ENCODE peak calls at places on chromosomes 4 and X, in seven cellular contexts. P is IMR-90, R is mesendoderm, F is mesenchymal stem cell, M is H1, J is neuronal stem cell, C is trophoblast cell. H is an unnamed sample.

GRCh38 chrX:73841337-73841736 is 278.3 kb downstream of the CHIC1 start:
- DNase-seq in C (no peak), P (no peak), R (no peak), F (no peak), J (no peak), M (no peak), H (no peak)

GRCh38 chrX:3638280-3638873 is 75.1 kb downstream of the PRKX start:
- DNase-seq in P (peak; percentile 48), M (no peak), F (peak; percentile 40), C (peak; percentile 64), R (peak; percentile 29), J (peak; percentile 23), H (no peak)

GRCh38 chr4:164251257-164251656 is 502.7 kb upstream of the SMIM31 start:
- DNase-seq in C (no peak), P (no peak), J (no peak), F (no peak), M (no peak), R (no peak), H (no peak)

GRCh38 chr4:7034262-7035081 is 8.7 kb upstream of the TADA2B start:
- DNase-seq in P (peak; percentile 67), F (peak; percentile 76), C (peak; percentile 78), J (no peak), R (peak; percentile 37), M (no peak), H (no peak)

GRCh38 chr4:98659106-98659592 is 738 bp upstream of the TSPAN5 start:
- DNase-seq in F (peak; percentile 66), P (peak; percentile 57), M (no peak), J (no peak), R (peak; percentile 76), C (peak; percentile 7), H (peak; percentile 49)

GRCh38 chrX:83845397-83845796 is 15.5 kb upstream of the CYLC1 start:
- DNase-seq in M (no peak), C (peak; percentile 58), P (peak; percentile 22), J (peak; percentile 12), R (peak; percentile 55), F (peak; percentile 7), H (no peak)

GRCh38 chr4:41744572-41745291 is 3.8 kb downstream of the PHOX2B start:
- DNase-seq in F (no peak), M (no peak), J (peak; percentile 14), P (no peak), C (no peak), R (no peak), H (peak; percentile 35)

GRCh38 chr4:128639586-128640270 is 169.8 kb upstream of the JADE1 start:
- DNase-seq in J (no peak), M (no peak), R (peak; percentile 34), C (peak; percentile 29), P (no peak), F (peak; percentile 13), H (no peak)

GRCh38 chr4:120066182-120066524 is 495 bp downstream of the MAD2L1 start:
- DNase-seq in J (no peak), M (no peak), R (peak; percentile 87), C (no peak), F (no peak), P (no peak), H (no peak)

GRCh38 chrX:102958794-102959193 is 21.7 kb downstream of the RAB40AL start:
- DNase-seq in F (no peak), M (no peak), R (no peak), C (peak; percentile 21), J (no peak), P (no peak), H (no peak)

GRCh38 chr4:48756689-48757220 is 23.3 kb downstream of the FRYL start:
- DNase-seq in M (no peak), P (peak; percentile 53), C (no peak), F (no peak), J (no peak), R (no peak), H (no peak)

GRCh38 chrX:71998836-71999509 is 88.3 kb downstream of the NHSL2 start:
- DNase-seq in C (peak; percentile 70), M (no peak), J (no peak), R (peak; percentile 57), P (no peak), F (peak; percentile 37), H (peak; percentile 21)

GRCh38 chrX:153735274-153735673 is 10.6 kb downstream of the ABCD1 start:
- DNase-seq in C (no peak), F (no peak), P (no peak), R (peak; percentile 81), J (no peak), M (no peak), H (no peak)

GRCh38 chrX:48702716-48703115 is 6.2 kb downstream of the SUV39H1 start:
- DNase-seq in M (no peak), P (no peak), C (peak; percentile 84), J (no peak), R (no peak), F (no peak), H (no peak)

GRCh38 chr4:13704020-13704419 is 76.5 kb upstream of the BOD1L1 start:
- DNase-seq in J (no peak), M (no peak), C (no peak), F (no peak), R (no peak), P (no peak), H (no peak)

GRCh38 chr4:141158219-141158618 is 24.9 kb upstream of the RNF150 start:
- DNase-seq in J (peak; percentile 11), R (peak; percentile 55), P (peak; percentile 55), F (peak; percentile 53), C (peak; percentile 68), M (no peak), H (no peak)

GRCh38 chr4:105088110-105088879 is 58.4 kb upstream of the TET2 start:
- DNase-seq in J (no peak), P (peak; percentile 98), M (peak; percentile 43), F (peak; percentile 93), R (peak; percentile 82), C (peak; percentile 95), H (peak; percentile 48)

GRCh38 chr4:35465096-35465495 is 779.2 kb downstream of the ARAP2 start:
- DNase-seq in R (no peak), J (no peak), M (no peak), C (no peak), P (no peak), F (no peak), H (no peak)

GRCh38 chrX:129230850-129231512 is 292.3 kb downstream of the SMARCA1 start:
- DNase-seq in P (no peak), C (no peak), M (no peak), F (no peak), R (no peak), J (no peak), H (no peak)
- H2BK5ac ChIP-seq in P (no peak overlapping the region), C (no peak overlapping the region), M (no peak overlapping the region), F (no peak overlapping the region), R (no peak overlapping the region), J (no peak overlapping the region), H (no peak overlapping the region)

DNA sequence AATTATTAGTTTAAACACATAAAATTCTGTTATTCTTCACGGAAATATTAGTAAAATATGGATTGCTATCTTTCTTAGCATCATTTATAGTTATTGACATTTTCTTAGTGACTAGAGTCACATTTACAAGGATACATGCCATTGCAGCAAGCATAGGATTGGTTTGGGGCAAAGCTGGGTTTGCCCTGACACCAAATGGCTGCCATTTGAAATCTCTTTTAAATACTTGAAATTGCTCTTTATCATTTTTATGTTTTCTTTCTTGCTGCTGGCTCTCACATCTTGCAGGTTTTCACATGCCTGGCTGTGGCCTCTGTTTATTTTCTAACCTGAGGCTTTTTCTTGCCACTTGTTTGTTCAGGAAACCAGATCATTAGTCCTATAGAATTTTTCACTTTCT is 39.9 kb downstream of the EGF start:
- DNase-seq in M (no peak), J (no peak), P (no peak), R (no peak), C (no peak), F (no peak), H (no peak)
- H2BK120ac ChIP-seq in M (no peak overlapping the region), J (no peak overlapping the region), P (no peak overlapping the region), R (no peak overlapping the region), C (no peak overlapping the region), F (no peak overlapping the region), H (no peak overlapping the region)

GRCh38 chr4:572594-572993 is 3.5 kb downstream of the TMEM271 start:
- DNase-seq in R (no peak), J (no peak), F (no peak), P (no peak), M (no peak), C (no peak), H (no peak)

GRCh38 chr4:568962-569361 is 7.1 kb downstream of the TMEM271 start:
- DNase-seq in R (no peak), J (no peak), F (no peak), M (no peak), P (no peak), C (no peak), H (no peak)

GRCh38 chr4:569958-570667 is 6.0 kb downstream of the TMEM271 start:
- DNase-seq in J (no peak), F (no peak), P (no peak), R (no peak), M (no peak), C (no peak), H (no peak)

GRCh38 chr4:571838-572572 is 4.1 kb downstream of the TMEM271 start:
- DNase-seq in M (no peak), P (no peak), C (no peak), R (no peak), F (no peak), J (no peak), H (no peak)

DNA sequence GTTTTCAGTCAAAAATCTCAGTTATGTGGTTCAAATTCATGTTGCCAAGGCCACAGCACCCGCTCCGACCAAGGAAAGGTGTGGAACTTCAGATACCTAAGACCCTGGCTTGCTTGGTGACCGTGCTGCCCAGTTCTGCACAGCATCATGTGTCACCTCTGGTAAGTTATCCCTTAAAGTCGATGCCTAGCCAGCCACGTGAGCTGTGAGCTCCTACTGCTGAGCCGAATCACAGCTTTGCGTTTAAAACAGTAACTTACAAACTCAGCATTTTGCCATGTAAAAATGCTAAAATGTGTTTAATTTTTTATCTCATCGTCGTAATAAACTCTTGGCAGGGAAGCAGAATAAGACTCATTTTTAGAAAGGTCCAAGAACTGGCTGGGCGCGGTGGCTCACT is 5.3 kb downstream of the TMEM271 start:
- DNase-seq in M (no peak), P (no peak), F (no peak), J (no peak), R (no peak), C (no peak), H (no peak)
- H2BK5ac ChIP-seq in M (no peak overlapping the region), P (no peak overlapping the region), F (no peak overlapping the region), J (no peak overlapping the region), R (no peak overlapping the region), C (no peak overlapping the region), H (no peak overlapping the region)

DNA sequence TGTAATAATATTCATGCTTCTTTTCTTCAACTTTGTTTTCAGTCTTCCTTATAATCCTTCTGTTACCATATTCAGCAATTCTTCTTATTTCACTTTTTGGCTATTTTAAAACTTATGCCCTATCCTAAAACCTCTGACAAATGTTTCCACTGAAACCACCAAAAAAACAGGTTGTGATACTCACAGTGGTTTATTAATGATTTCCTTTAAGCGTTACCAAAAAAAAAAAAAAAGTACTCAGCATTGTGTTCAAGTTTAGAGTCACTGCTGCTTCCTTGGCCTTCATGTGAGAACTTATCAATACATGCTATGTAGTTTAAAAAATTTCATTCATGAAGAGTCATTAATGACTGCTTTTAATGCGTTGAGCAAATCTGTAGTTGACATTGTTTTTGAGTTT is 35.4 kb upstream of the UGT2A3 start:
- DNase-seq in F (no peak), M (no peak), R (no peak), J (no peak), C (no peak), P (no peak), H (no peak)
- H2BK120ac ChIP-seq in F (no peak overlapping the region), M (no peak overlapping the region), R (no peak overlapping the region), J (no peak overlapping the region), C (no peak overlapping the region), P (no peak overlapping the region), H (no peak overlapping the region)

GRCh38 chr4:122988696-122989095 is 66.3 kb upstream of the NUDT6 start:
- DNase-seq in J (no peak), R (no peak), P (no peak), M (no peak), C (no peak), F (no peak), H (no peak)
- H2BK5ac ChIP-seq in J (no peak overlapping the region), R (no peak overlapping the region), P (no peak overlapping the region), M (no peak overlapping the region), C (no peak overlapping the region), F (no peak overlapping the region), H (no peak overlapping the region)